ENCODE peak calls at places on chromosomes 12 and 14, in ten cellular contexts. O is SJSA1; H is GM23248; T is CD4-positive, alpha-beta T cell; V is CD4-positive, CD25-positive, alpha-beta regulatory T cell; F is A549; S is CD8-positive, alpha-beta memory T cell; U is adrenal gland; W is cardiac muscle cell; L is AG04450. R is an unnamed sample. For H3K9me3, the result is how much of the 10 kb centered on the place peaks cover.

GRCh38 chr12:50252977-50253376 is 30.3 kb downstream of the LIMA1 start:
- DNase-seq in T (no peak), U (no peak), S (no peak), O (no peak), W (no peak), F (no peak), V (no peak), H (no peak), L (no peak), R (no peak)

GRCh38 chr14:103542545-103543088 is 13.6 kb downstream of the TRMT61A start:
- DNase-seq in T (no peak), F (no peak), S (no peak), W (no peak), V (no peak), L (no peak), U (no peak), O (no peak), H (peak), R (no peak)

GRCh38 chr12:108004368-108004767 is 124.7 kb upstream of the WSCD2 start:
- DNase-seq in U (no peak), L (no peak), O (no peak), W (peak), H (peak), V (no peak), S (no peak), T (no peak), F (no peak), R (no peak)

GRCh38 chr14:69475194-69475818 is 9.2 kb upstream of the PLEKHD1 start:
- DNase-seq in L (no peak), T (no peak), H (peak), F (peak), U (no peak), W (peak), S (no peak), V (no peak), O (no peak), R (no peak)

GRCh38 chr12:80805106-80805505 is 88.4 kb downstream of the MYF5 start:
- DNase-seq in U (no peak), V (no peak), L (no peak), W (no peak), F (no peak), O (no peak), S (no peak), H (peak), T (no peak), R (no peak)

GRCh38 chr12:88650715-88651114 is 70.4 kb upstream of the KITLG start:
- DNase-seq in T (no peak), H (peak), S (no peak), O (no peak), V (no peak), F (no peak), W (no peak), U (no peak), L (peak), R (no peak)

GRCh38 chr12:122399592-122400373 is 22.7 kb downstream of the CLIP1 start:
- DNase-seq in F (peak), U (peak), O (peak), T (peak), S (peak), H (peak), W (peak), V (peak), L (peak), R (peak)

GRCh38 chr12:53066594-53066978 is 12.6 kb downstream of the SPRYD3 start:
- DNase-seq in O (no peak), S (no peak), T (no peak), W (no peak), H (no peak), F (no peak), U (peak), V (no peak), L (no peak), R (no peak)

GRCh38 chr12:117032593-117033381 is 66.4 kb downstream of the TESC start:
- DNase-seq in T (no peak), V (no peak), O (peak), L (no peak), W (no peak), S (no peak), F (no peak), H (peak), U (peak), R (no peak)

GRCh38 chr14:33401326-33401725 is 462.6 kb downstream of the NPAS3 start:
- DNase-seq in U (no peak), W (no peak), T (no peak), S (no peak), V (no peak), H (peak), F (no peak), O (no peak), L (no peak), R (no peak)
- H3K9me3 ChIP-seq in U (under half), W (under half), T (under half), S (under half), V (under half), H (under half), F (under half), O (under half), L (under half), R (under half)

GRCh38 chr12:21618566-21618965 is 13.9 kb upstream of the GYS2 start:
- DNase-seq in T (no peak), S (no peak), V (no peak), F (no peak), O (no peak), H (no peak), L (no peak), W (no peak), U (no peak), R (no peak)
- H3K9me3 ChIP-seq in T (under half), S (under half), V (under half), F (under half), O (under half), H (under half), L (under half), W (under half), U (under half), R (under half)

GRCh38 chr12:34598352-34598827 is 576.1 kb downstream of the ALG10 start:
- DNase-seq in V (no peak), F (no peak), W (no peak), L (no peak), H (no peak), S (no peak), T (no peak), U (peak), O (no peak), R (no peak)
- H3K9me3 ChIP-seq in V (under half), F (under half), W (under half), L (half or more), H (under half), S (under half), T (half or more), U (under half), O (under half), R (under half)

GRCh38 chr12:34206061-34206785 is 183.9 kb downstream of the ALG10 start:
- DNase-seq in V (no peak), F (no peak), S (no peak), W (no peak), O (no peak), U (no peak), T (no peak), L (no peak), H (no peak), R (no peak)
- H3K9me3 ChIP-seq in V (under half), F (under half), S (under half), W (under half), O (under half), U (under half), T (under half), L (half or more), H (under half), R (under half)

GRCh38 chr14:79118291-79118690 is 948.1 kb downstream of the NRXN3 start:
- DNase-seq in W (no peak), F (no peak), S (no peak), L (no peak), H (no peak), T (no peak), O (no peak), U (no peak), V (no peak), R (no peak)
- H3K9me3 ChIP-seq in W (under half), F (under half), S (under half), L (under half), H (under half), T (under half), O (under half), U (under half), V (under half), R (under half)

DNA sequence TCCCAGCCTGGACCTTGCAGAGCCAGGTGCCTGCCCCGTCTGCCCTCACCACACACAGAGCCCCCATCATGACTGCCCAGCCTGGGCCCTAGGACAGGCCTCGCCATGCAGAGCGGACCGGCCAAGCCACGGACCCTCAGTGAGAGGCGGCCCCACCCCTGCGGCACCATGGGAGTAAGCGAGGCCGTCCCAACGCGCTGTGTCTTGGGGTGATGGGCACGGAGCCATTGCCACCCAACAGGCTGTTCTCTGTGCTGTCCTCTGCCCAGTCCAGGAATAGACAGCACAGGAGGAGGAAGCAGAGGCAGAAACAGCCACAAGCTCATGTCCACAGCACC is 39.2 kb downstream of the GALNT9 start:
- DNase-seq in W (no peak), F (no peak), S (no peak), O (no peak), U (no peak), V (no peak), L (no peak), T (no peak), H (no peak), R (no peak)
- H3K9me3 ChIP-seq in W (under half), F (under half), S (under half), O (under half), U (under half), V (under half), L (half or more), T (under half), H (under half), R (under half)

DNA sequence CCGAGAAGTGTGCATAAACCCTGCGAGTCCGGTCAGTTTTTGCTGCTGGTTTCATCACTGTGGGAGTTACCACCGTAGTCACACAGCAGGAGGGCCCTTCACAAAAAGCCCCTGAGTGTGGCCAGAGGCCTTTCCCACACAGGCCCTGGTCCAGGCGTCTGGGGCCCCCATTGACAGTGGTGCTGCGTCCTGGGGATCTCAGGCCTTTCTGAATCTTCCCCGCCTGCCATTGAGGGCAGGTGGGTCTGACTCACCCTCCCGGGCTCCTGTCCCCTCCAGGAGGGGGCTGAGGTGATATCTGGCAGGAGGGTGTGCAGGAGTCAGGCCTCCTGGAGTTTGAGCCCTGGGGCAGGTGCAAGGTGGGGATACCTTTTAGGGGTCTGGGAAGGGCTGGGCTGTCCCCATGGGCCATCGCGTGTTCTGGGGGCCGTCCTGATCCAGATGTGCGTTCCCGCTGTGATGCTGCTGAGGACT is 358.5 kb downstream of the TMEM121 start:
- DNase-seq in S (no peak), H (no peak), V (no peak), T (no peak), F (no peak), L (no peak), O (no peak), U (peak), W (no peak), R (peak)
- H3K9me3 ChIP-seq in S (under half), H (under half), V (under half), T (under half), F (under half), L (half or more), O (under half), U (under half), W (under half), R (under half)

GRCh38 chr14:106821119-106821518 is 1294.7 kb downstream of the TMEM121 start:
- DNase-seq in S (no peak), U (no peak), F (no peak), W (no peak), T (no peak), O (no peak), V (no peak), L (no peak), H (no peak), R (no peak)

GRCh38 chr14:106826833-106827369 is 1300.5 kb downstream of the TMEM121 start:
- DNase-seq in H (no peak), S (no peak), L (no peak), F (no peak), W (no peak), O (no peak), V (no peak), T (no peak), U (no peak), R (no peak)

GRCh38 chr14:106823552-106823951 is 1297.2 kb downstream of the TMEM121 start:
- DNase-seq in U (no peak), H (no peak), W (no peak), V (no peak), O (no peak), L (no peak), T (no peak), S (no peak), F (no peak), R (no peak)

GRCh38 chr14:106820119-106820518 is 1293.7 kb downstream of the TMEM121 start:
- DNase-seq in F (no peak), U (no peak), T (no peak), V (no peak), W (no peak), S (no peak), L (no peak), O (no peak), H (no peak), R (no peak)

GRCh38 chr14:106822905-106823304 is 1296.5 kb downstream of the TMEM121 start:
- DNase-seq in S (no peak), H (no peak), O (no peak), L (no peak), W (no peak), F (no peak), V (no peak), T (no peak), U (no peak), R (no peak)
- H3K9me3 ChIP-seq in S (under half), H (under half), O (under half), L (under half), W (under half), F (under half), V (under half), T (under half), U (under half), R (under half)

GRCh38 chr12:83462419-83462818 is 775.7 kb downstream of the TMTC2 start:
- DNase-seq in F (no peak), L (no peak), S (no peak), H (no peak), W (no peak), O (no peak), V (no peak), U (no peak), T (no peak), R (no peak)
- H3K9me3 ChIP-seq in F (under half), L (under half), S (under half), H (under half), W (under half), O (under half), V (under half), U (under half), T (under half), R (under half)

R was measured in T-helper 17 cell.